ENCODE peak calls at places on chromosomes 11 and 22, in nine cellular contexts. One of them, this sample, is unnamed.

GRCh38 chr11:95599959-95600586 is 189.5 kb downstream of the FAM76B start:
- DNase-seq in A673: no peak
- DNase-seq in pancreas: no peak
- DNase-seq in epithelial cell of esophagus: no peak
- DNase-seq in lower leg skin: no peak
- DNase-seq in omental fat pad: no peak
- DNase-seq in cardiac fibroblast: no peak
- DNase-seq in keratinocyte: no peak
- DNase-seq in brain microvascular endothelial cell: no peak
- DNase-seq in this sample: no peak

GRCh38 chr11:37657645-37658044 is 1059.6 kb upstream of the RAG2 start:
- DNase-seq in A673: peak; percentile 70
- DNase-seq in omental fat pad: no peak
- DNase-seq in epithelial cell of esophagus: peak; percentile 50
- DNase-seq in keratinocyte: no peak
- DNase-seq in lower leg skin: no peak
- DNase-seq in pancreas: no peak
- DNase-seq in cardiac fibroblast: peak; percentile 56
- DNase-seq in brain microvascular endothelial cell: no peak
- DNase-seq in this sample: no peak

GRCh38 chr11:134033276-134033675 is 35.6 kb upstream of the JAM3 start:
- DNase-seq in epithelial cell of esophagus: no peak
- DNase-seq in brain microvascular endothelial cell: no peak
- DNase-seq in lower leg skin: no peak
- DNase-seq in omental fat pad: no peak
- DNase-seq in pancreas: no peak
- DNase-seq in keratinocyte: no peak
- DNase-seq in cardiac fibroblast: no peak
- DNase-seq in A673: no peak
- DNase-seq in this sample: no peak

GRCh38 chr11:3178349-3178748 is 13.2 kb upstream of the OSBPL5 start:
- DNase-seq in brain microvascular endothelial cell: peak; percentile 39
- DNase-seq in pancreas: no peak
- DNase-seq in A673: no peak
- DNase-seq in omental fat pad: no peak
- DNase-seq in keratinocyte: no peak
- DNase-seq in epithelial cell of esophagus: no peak
- DNase-seq in cardiac fibroblast: peak; percentile 59
- DNase-seq in lower leg skin: no peak
- DNase-seq in this sample: no peak

GRCh38 chr11:19817265-19817851 is 104.7 kb downstream of the NAV2 start:
- DNase-seq in pancreas: no peak
- DNase-seq in epithelial cell of esophagus: no peak
- DNase-seq in omental fat pad: no peak
- DNase-seq in cardiac fibroblast: no peak
- DNase-seq in lower leg skin: no peak
- DNase-seq in keratinocyte: no peak
- DNase-seq in brain microvascular endothelial cell: no peak
- DNase-seq in A673: no peak
- DNase-seq in this sample: no peak

GRCh38 chr22:34587357-34588356 is 478.3 kb upstream of the ISX start:
- DNase-seq in pancreas: no peak
- DNase-seq in omental fat pad: no peak
- DNase-seq in epithelial cell of esophagus: no peak
- DNase-seq in cardiac fibroblast: no peak
- DNase-seq in keratinocyte: no peak
- DNase-seq in A673: no peak
- DNase-seq in brain microvascular endothelial cell: no peak
- DNase-seq in lower leg skin: peak; percentile 32
- DNase-seq in this sample: no peak

GRCh38 chr22:47304854-47305253 is 542.4 kb downstream of the TBC1D22A start:
- DNase-seq in pancreas: no peak
- DNase-seq in omental fat pad: no peak
- DNase-seq in lower leg skin: no peak
- DNase-seq in epithelial cell of esophagus: no peak
- DNase-seq in keratinocyte: no peak
- DNase-seq in A673: no peak
- DNase-seq in cardiac fibroblast: no peak
- DNase-seq in brain microvascular endothelial cell: no peak
- DNase-seq in this sample: no peak

GRCh38 chr22:50507991-50508884 is at the start of gene NCAPH2:
- DNase-seq in pancreas: peak; percentile 99
- DNase-seq in brain microvascular endothelial cell: peak; percentile 88
- DNase-seq in omental fat pad: peak; percentile 89
- DNase-seq in keratinocyte: no peak
- DNase-seq in cardiac fibroblast: peak; percentile 98
- DNase-seq in lower leg skin: peak; percentile 95
- DNase-seq in A673: peak; percentile 97
- DNase-seq in epithelial cell of esophagus: peak; percentile 98
- DNase-seq in this sample: peak; percentile 100

GRCh38 chr11:123166095-123166559 is 28.9 kb downstream of the CLMP start:
- DNase-seq in A673: peak; percentile 84
- DNase-seq in epithelial cell of esophagus: peak; percentile 67
- DNase-seq in omental fat pad: peak; percentile 44
- DNase-seq in brain microvascular endothelial cell: peak; percentile 82
- DNase-seq in keratinocyte: no peak
- DNase-seq in lower leg skin: no peak
- DNase-seq in cardiac fibroblast: peak; percentile 87
- DNase-seq in pancreas: no peak
- DNase-seq in this sample: no peak

GRCh38 chr11:123159146-123159857 is 35.7 kb downstream of the CLMP start:
- DNase-seq in cardiac fibroblast: peak; percentile 34
- DNase-seq in pancreas: no peak
- DNase-seq in keratinocyte: no peak
- DNase-seq in A673: peak; percentile 43
- DNase-seq in lower leg skin: no peak
- DNase-seq in epithelial cell of esophagus: peak; percentile 92
- DNase-seq in brain microvascular endothelial cell: no peak
- DNase-seq in omental fat pad: no peak
- DNase-seq in this sample: no peak

GRCh38 chr11:123161386-123161785 is 33.7 kb downstream of the CLMP start:
- DNase-seq in cardiac fibroblast: peak; percentile 51
- DNase-seq in omental fat pad: no peak
- DNase-seq in brain microvascular endothelial cell: no peak
- DNase-seq in pancreas: no peak
- DNase-seq in keratinocyte: no peak
- DNase-seq in A673: no peak
- DNase-seq in epithelial cell of esophagus: no peak
- DNase-seq in lower leg skin: no peak
- DNase-seq in this sample: no peak

GRCh38 chr11:123164732-123165450 is 30.2 kb downstream of the CLMP start:
- DNase-seq in epithelial cell of esophagus: no peak
- DNase-seq in pancreas: no peak
- DNase-seq in keratinocyte: no peak
- DNase-seq in lower leg skin: no peak
- DNase-seq in brain microvascular endothelial cell: no peak
- DNase-seq in cardiac fibroblast: no peak
- DNase-seq in omental fat pad: no peak
- DNase-seq in A673: no peak
- DNase-seq in this sample: no peak

GRCh38 chr11:123163621-123164020 is 31.4 kb downstream of the CLMP start:
- DNase-seq in pancreas: no peak
- DNase-seq in omental fat pad: no peak
- DNase-seq in lower leg skin: no peak
- DNase-seq in keratinocyte: no peak
- DNase-seq in brain microvascular endothelial cell: no peak
- DNase-seq in A673: no peak
- DNase-seq in cardiac fibroblast: no peak
- DNase-seq in epithelial cell of esophagus: no peak
- DNase-seq in this sample: no peak
- TF ChIP-seq CTCF in pancreas: no peak
- TF ChIP-seq CTCF in omental fat pad: no peak
- TF ChIP-seq CTCF in lower leg skin: no peak
- TF ChIP-seq CTCF in keratinocyte: peak; percentile 25
- TF ChIP-seq CTCF in brain microvascular endothelial cell: peak; percentile 57
- TF ChIP-seq CTCF in A673: peak; percentile 56
- TF ChIP-seq CTCF in cardiac fibroblast: peak; percentile 31
- TF ChIP-seq CTCF in epithelial cell of esophagus: peak; percentile 6
- TF ChIP-seq CTCF in this sample: no peak

DNA sequence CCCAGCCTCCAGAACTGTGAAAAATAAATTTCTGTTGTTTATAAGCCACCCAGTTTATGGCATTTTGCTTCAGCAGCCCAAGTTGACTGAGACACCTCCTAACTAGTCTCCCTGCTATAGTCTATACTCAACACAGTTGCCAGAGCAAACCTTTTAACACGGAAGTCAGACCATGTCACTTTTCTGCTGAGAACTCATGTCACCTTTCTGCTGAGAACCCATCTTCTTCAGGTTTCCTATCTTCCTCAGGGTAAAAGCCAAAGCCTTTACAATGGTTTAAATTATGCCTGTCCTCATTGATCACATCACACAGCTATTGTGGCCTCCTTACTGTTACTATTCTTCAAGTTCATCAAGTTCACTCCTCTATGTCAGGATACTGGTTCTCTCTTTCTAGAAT is 74.3 kb upstream of the SOX6 start:
- DNase-seq in lower leg skin: no peak
- DNase-seq in keratinocyte: no peak
- DNase-seq in pancreas: no peak
- DNase-seq in brain microvascular endothelial cell: no peak
- DNase-seq in A673: no peak
- DNase-seq in epithelial cell of esophagus: no peak
- DNase-seq in omental fat pad: no peak
- DNase-seq in cardiac fibroblast: no peak
- DNase-seq in this sample: no peak
- TF ChIP-seq CTCF in lower leg skin: no peak
- TF ChIP-seq CTCF in keratinocyte: no peak
- TF ChIP-seq CTCF in pancreas: no peak
- TF ChIP-seq CTCF in brain microvascular endothelial cell: no peak
- TF ChIP-seq CTCF in A673: no peak
- TF ChIP-seq CTCF in epithelial cell of esophagus: no peak
- TF ChIP-seq CTCF in omental fat pad: no peak
- TF ChIP-seq CTCF in cardiac fibroblast: no peak
- TF ChIP-seq CTCF in this sample: no peak

GRCh38 chr11:17906436-17906835 is 106.4 kb downstream of the SERGEF start:
- DNase-seq in keratinocyte: no peak
- DNase-seq in omental fat pad: no peak
- DNase-seq in brain microvascular endothelial cell: no peak
- DNase-seq in cardiac fibroblast: no peak
- DNase-seq in lower leg skin: no peak
- DNase-seq in A673: no peak
- DNase-seq in epithelial cell of esophagus: peak; percentile 28
- DNase-seq in pancreas: no peak
- DNase-seq in this sample: no peak
- TF ChIP-seq CTCF in keratinocyte: peak; percentile 59
- TF ChIP-seq CTCF in omental fat pad: no peak
- TF ChIP-seq CTCF in brain microvascular endothelial cell: peak; percentile 45
- TF ChIP-seq CTCF in cardiac fibroblast: peak; percentile 10
- TF ChIP-seq CTCF in lower leg skin: no peak
- TF ChIP-seq CTCF in A673: peak; percentile 43
- TF ChIP-seq CTCF in epithelial cell of esophagus: peak; percentile 45
- TF ChIP-seq CTCF in pancreas: no peak
- TF ChIP-seq CTCF in this sample: no peak

GRCh38 chr11:70942593-70942992 is 309.8 kb downstream of the SHANK2 start:
- DNase-seq in epithelial cell of esophagus: no peak
- DNase-seq in brain microvascular endothelial cell: no peak
- DNase-seq in lower leg skin: no peak
- DNase-seq in A673: peak; percentile 15
- DNase-seq in pancreas: no peak
- DNase-seq in cardiac fibroblast: no peak
- DNase-seq in keratinocyte: no peak
- DNase-seq in omental fat pad: no peak
- DNase-seq in this sample: no peak
- TF ChIP-seq CTCF in epithelial cell of esophagus: peak; percentile 38
- TF ChIP-seq CTCF in brain microvascular endothelial cell: peak; percentile 56
- TF ChIP-seq CTCF in lower leg skin: no peak
- TF ChIP-seq CTCF in A673: peak; percentile 53
- TF ChIP-seq CTCF in pancreas: no peak
- TF ChIP-seq CTCF in cardiac fibroblast: peak; percentile 20
- TF ChIP-seq CTCF in keratinocyte: peak; percentile 49
- TF ChIP-seq CTCF in omental fat pad: no peak
- TF ChIP-seq CTCF in this sample: no peak

GRCh38 chr11:47410404-47411264 is 2.2 kb downstream of the SLC39A13 start:
- DNase-seq in lower leg skin: no peak
- DNase-seq in cardiac fibroblast: no peak
- DNase-seq in epithelial cell of esophagus: no peak
- DNase-seq in A673: no peak
- DNase-seq in pancreas: no peak
- DNase-seq in brain microvascular endothelial cell: no peak
- DNase-seq in omental fat pad: no peak
- DNase-seq in keratinocyte: no peak
- DNase-seq in this sample: no peak

GRCh38 chr11:47409440-47410403 is 1.3 kb downstream of the SLC39A13 start:
- DNase-seq in epithelial cell of esophagus: peak; percentile 85
- DNase-seq in brain microvascular endothelial cell: no peak
- DNase-seq in A673: no peak
- DNase-seq in cardiac fibroblast: no peak
- DNase-seq in lower leg skin: no peak
- DNase-seq in omental fat pad: no peak
- DNase-seq in keratinocyte: no peak
- DNase-seq in pancreas: no peak
- DNase-seq in this sample: no peak

GRCh38 chr11:47407746-47408590 is at the start of gene SLC39A13:
- DNase-seq in brain microvascular endothelial cell: peak; percentile 94
- DNase-seq in cardiac fibroblast: peak; percentile 98
- DNase-seq in A673: peak; percentile 99
- DNase-seq in lower leg skin: peak; percentile 92
- DNase-seq in pancreas: peak; percentile 98
- DNase-seq in omental fat pad: peak; percentile 70
- DNase-seq in epithelial cell of esophagus: peak; percentile 97
- DNase-seq in keratinocyte: peak; percentile 76
- DNase-seq in this sample: peak; percentile 98

GRCh38 chr11:47408598-47409439 is 429 bp downstream of the SLC39A13 start:
- DNase-seq in epithelial cell of esophagus: peak; percentile 92
- DNase-seq in keratinocyte: peak; percentile 65
- DNase-seq in omental fat pad: no peak
- DNase-seq in cardiac fibroblast: peak; percentile 83
- DNase-seq in A673: no peak
- DNase-seq in lower leg skin: no peak
- DNase-seq in brain microvascular endothelial cell: peak; percentile 69
- DNase-seq in pancreas: no peak
- DNase-seq in this sample: no peak

GRCh38 chr11:47406896-47407745 is 1.3 kb upstream of the SLC39A13 start:
- DNase-seq in lower leg skin: no peak
- DNase-seq in brain microvascular endothelial cell: no peak
- DNase-seq in pancreas: peak; percentile 46
- DNase-seq in omental fat pad: no peak
- DNase-seq in cardiac fibroblast: peak; percentile 45
- DNase-seq in A673: no peak
- DNase-seq in keratinocyte: no peak
- DNase-seq in epithelial cell of esophagus: peak; percentile 54
- DNase-seq in this sample: no peak
- TF ChIP-seq CTCF in lower leg skin: no peak
- TF ChIP-seq CTCF in brain microvascular endothelial cell: peak; percentile 14
- TF ChIP-seq CTCF in pancreas: no peak
- TF ChIP-seq CTCF in omental fat pad: no peak
- TF ChIP-seq CTCF in cardiac fibroblast: no peak
- TF ChIP-seq CTCF in A673: no peak
- TF ChIP-seq CTCF in keratinocyte: no peak
- TF ChIP-seq CTCF in epithelial cell of esophagus: peak; percentile 17
- TF ChIP-seq CTCF in this sample: no peak

GRCh38 chr11:88489030-88489429 is 151.5 kb upstream of the CTSC start:
- DNase-seq in brain microvascular endothelial cell: no peak
- DNase-seq in omental fat pad: no peak
- DNase-seq in keratinocyte: no peak
- DNase-seq in lower leg skin: no peak
- DNase-seq in pancreas: no peak
- DNase-seq in A673: no peak
- DNase-seq in epithelial cell of esophagus: peak; percentile 55
- DNase-seq in cardiac fibroblast: no peak
- DNase-seq in this sample: no peak

GRCh38 chr11:88491674-88492073 is 154.1 kb upstream of the CTSC start:
- DNase-seq in epithelial cell of esophagus: no peak
- DNase-seq in A673: no peak
- DNase-seq in pancreas: no peak
- DNase-seq in cardiac fibroblast: no peak
- DNase-seq in lower leg skin: no peak
- DNase-seq in brain microvascular endothelial cell: no peak
- DNase-seq in omental fat pad: no peak
- DNase-seq in keratinocyte: no peak
- DNase-seq in this sample: no peak

GRCh38 chr11:88494857-88495256 is 157.3 kb upstream of the CTSC start:
- DNase-seq in omental fat pad: no peak
- DNase-seq in cardiac fibroblast: peak; percentile 24
- DNase-seq in A673: peak; percentile 15
- DNase-seq in lower leg skin: no peak
- DNase-seq in brain microvascular endothelial cell: no peak
- DNase-seq in epithelial cell of esophagus: no peak
- DNase-seq in pancreas: no peak
- DNase-seq in keratinocyte: no peak
- DNase-seq in this sample: no peak
- TF ChIP-seq CTCF in omental fat pad: no peak
- TF ChIP-seq CTCF in cardiac fibroblast: no peak
- TF ChIP-seq CTCF in A673: peak; percentile 39
- TF ChIP-seq CTCF in lower leg skin: no peak
- TF ChIP-seq CTCF in brain microvascular endothelial cell: peak; percentile 19
- TF ChIP-seq CTCF in epithelial cell of esophagus: no peak
- TF ChIP-seq CTCF in pancreas: no peak
- TF ChIP-seq CTCF in keratinocyte: peak; percentile 22
- TF ChIP-seq CTCF in this sample: no peak

This sample was measured in GM13976.